ENCODE peak calls at places on chromosomes 4 and X, in ten cellular contexts. One of them, this sample, is unnamed.

GRCh38 chrX:75074475-75074874 is 81.6 kb downstream of the ABCB7 start:
- DNase-seq in GM04504: no peak
- DNase-seq in activated naive CD8-positive, alpha-beta T cell treated with anti-CD3 and anti-CD28 coated beads for 36 hours: no peak
- DNase-seq in HEK293T: no peak
- DNase-seq in activated CD4-positive, alpha-beta T cell treated with anti-CD3 and anti-CD28 coated beads, Interleukin-2, amount 10 ng/mL, durations not matched to agents 7 days and 5 days: no peak
- DNase-seq in H4: no peak
- DNase-seq in NCI-H2081: no peak
- DNase-seq in ACHN: no peak
- DNase-seq in NCI-H510A treated with DMSO at 0.1 percent for 48 hours: no peak
- DNase-seq in psoas muscle: no peak
- DNase-seq in this sample: no peak

GRCh38 chr4:110104661-110105060 is 93.8 kb downstream of the ELOVL6 start:
- DNase-seq in GM04504: no peak
- DNase-seq in activated naive CD8-positive, alpha-beta T cell treated with anti-CD3 and anti-CD28 coated beads for 36 hours: no peak
- DNase-seq in HEK293T: no peak
- DNase-seq in activated CD4-positive, alpha-beta T cell treated with anti-CD3 and anti-CD28 coated beads, Interleukin-2, amount 10 ng/mL, durations not matched to agents 7 days and 5 days: no peak
- DNase-seq in H4: no peak
- DNase-seq in NCI-H2081: peak
- DNase-seq in ACHN: no peak
- DNase-seq in NCI-H510A treated with DMSO at 0.1 percent for 48 hours: no peak
- DNase-seq in psoas muscle: no peak
- DNase-seq in this sample: no peak

GRCh38 chr4:139556735-139557505 is 901 bp upstream of the SETD7 start:
- DNase-seq in GM04504: no peak
- DNase-seq in activated naive CD8-positive, alpha-beta T cell treated with anti-CD3 and anti-CD28 coated beads for 36 hours: peak
- DNase-seq in HEK293T: peak
- DNase-seq in activated CD4-positive, alpha-beta T cell treated with anti-CD3 and anti-CD28 coated beads, Interleukin-2, amount 10 ng/mL, durations not matched to agents 7 days and 5 days: peak
- DNase-seq in H4: peak
- DNase-seq in NCI-H2081: peak
- DNase-seq in ACHN: peak
- DNase-seq in NCI-H510A treated with DMSO at 0.1 percent for 48 hours: peak
- DNase-seq in psoas muscle: peak
- DNase-seq in this sample: peak

GRCh38 chrX:47746446-47746845 is 87.5 kb upstream of the UXT start:
- DNase-seq in GM04504: no peak
- DNase-seq in activated naive CD8-positive, alpha-beta T cell treated with anti-CD3 and anti-CD28 coated beads for 36 hours: no peak
- DNase-seq in HEK293T: no peak
- DNase-seq in activated CD4-positive, alpha-beta T cell treated with anti-CD3 and anti-CD28 coated beads, Interleukin-2, amount 10 ng/mL, durations not matched to agents 7 days and 5 days: no peak
- DNase-seq in H4: no peak
- DNase-seq in NCI-H2081: no peak
- DNase-seq in ACHN: no peak
- DNase-seq in NCI-H510A treated with DMSO at 0.1 percent for 48 hours: no peak
- DNase-seq in psoas muscle: no peak
- DNase-seq in this sample: no peak

GRCh38 chr4:52244103-52244772 is 193.1 kb downstream of the SPATA18 start:
- DNase-seq in GM04504: no peak
- DNase-seq in activated naive CD8-positive, alpha-beta T cell treated with anti-CD3 and anti-CD28 coated beads for 36 hours: no peak
- DNase-seq in HEK293T: no peak
- DNase-seq in activated CD4-positive, alpha-beta T cell treated with anti-CD3 and anti-CD28 coated beads, Interleukin-2, amount 10 ng/mL, durations not matched to agents 7 days and 5 days: no peak
- DNase-seq in H4: no peak
- DNase-seq in NCI-H2081: no peak
- DNase-seq in ACHN: no peak
- DNase-seq in NCI-H510A treated with DMSO at 0.1 percent for 48 hours: no peak
- DNase-seq in psoas muscle: no peak
- DNase-seq in this sample: no peak

GRCh38 chr4:26131711-26132110 is 189.1 kb upstream of the RBPJ start:
- DNase-seq in GM04504: no peak
- DNase-seq in activated naive CD8-positive, alpha-beta T cell treated with anti-CD3 and anti-CD28 coated beads for 36 hours: peak
- DNase-seq in HEK293T: no peak
- DNase-seq in activated CD4-positive, alpha-beta T cell treated with anti-CD3 and anti-CD28 coated beads, Interleukin-2, amount 10 ng/mL, durations not matched to agents 7 days and 5 days: no peak
- DNase-seq in H4: no peak
- DNase-seq in NCI-H2081: no peak
- DNase-seq in ACHN: no peak
- DNase-seq in NCI-H510A treated with DMSO at 0.1 percent for 48 hours: no peak
- DNase-seq in psoas muscle: no peak
- DNase-seq in this sample: no peak

GRCh38 chr4:75708218-75708691 is 16.1 kb upstream of the USO1 start:
- DNase-seq in GM04504: no peak
- DNase-seq in activated naive CD8-positive, alpha-beta T cell treated with anti-CD3 and anti-CD28 coated beads for 36 hours: peak
- DNase-seq in HEK293T: no peak
- DNase-seq in activated CD4-positive, alpha-beta T cell treated with anti-CD3 and anti-CD28 coated beads, Interleukin-2, amount 10 ng/mL, durations not matched to agents 7 days and 5 days: peak
- DNase-seq in H4: no peak
- DNase-seq in NCI-H2081: no peak
- DNase-seq in ACHN: peak
- DNase-seq in NCI-H510A treated with DMSO at 0.1 percent for 48 hours: no peak
- DNase-seq in psoas muscle: no peak
- DNase-seq in this sample: no peak

GRCh38 chr4:185062606-185063005 is 44.3 kb downstream of the HELT start:
- DNase-seq in GM04504: no peak
- DNase-seq in activated naive CD8-positive, alpha-beta T cell treated with anti-CD3 and anti-CD28 coated beads for 36 hours: no peak
- DNase-seq in HEK293T: no peak
- DNase-seq in activated CD4-positive, alpha-beta T cell treated with anti-CD3 and anti-CD28 coated beads, Interleukin-2, amount 10 ng/mL, durations not matched to agents 7 days and 5 days: no peak
- DNase-seq in H4: no peak
- DNase-seq in NCI-H2081: no peak
- DNase-seq in ACHN: no peak
- DNase-seq in NCI-H510A treated with DMSO at 0.1 percent for 48 hours: no peak
- DNase-seq in psoas muscle: no peak
- DNase-seq in this sample: no peak

GRCh38 chr4:16224669-16225068 is 1.6 kb downstream of the TAPT1 start:
- DNase-seq in GM04504: no peak
- DNase-seq in activated naive CD8-positive, alpha-beta T cell treated with anti-CD3 and anti-CD28 coated beads for 36 hours: no peak
- DNase-seq in HEK293T: no peak
- DNase-seq in activated CD4-positive, alpha-beta T cell treated with anti-CD3 and anti-CD28 coated beads, Interleukin-2, amount 10 ng/mL, durations not matched to agents 7 days and 5 days: no peak
- DNase-seq in H4: no peak
- DNase-seq in NCI-H2081: no peak
- DNase-seq in ACHN: no peak
- DNase-seq in NCI-H510A treated with DMSO at 0.1 percent for 48 hours: no peak
- DNase-seq in psoas muscle: no peak
- DNase-seq in this sample: no peak

GRCh38 chr4:31592293-31592692 is 872.1 kb downstream of the PCDH7 start:
- DNase-seq in GM04504: no peak
- DNase-seq in activated naive CD8-positive, alpha-beta T cell treated with anti-CD3 and anti-CD28 coated beads for 36 hours: no peak
- DNase-seq in HEK293T: no peak
- DNase-seq in activated CD4-positive, alpha-beta T cell treated with anti-CD3 and anti-CD28 coated beads, Interleukin-2, amount 10 ng/mL, durations not matched to agents 7 days and 5 days: no peak
- DNase-seq in H4: no peak
- DNase-seq in NCI-H2081: no peak
- DNase-seq in ACHN: no peak
- DNase-seq in NCI-H510A treated with DMSO at 0.1 percent for 48 hours: no peak
- DNase-seq in psoas muscle: no peak
- DNase-seq in this sample: no peak

GRCh38 chr4:26787461-26788340 is 72.9 kb upstream of the STIM2 start:
- DNase-seq in GM04504: no peak
- DNase-seq in activated naive CD8-positive, alpha-beta T cell treated with anti-CD3 and anti-CD28 coated beads for 36 hours: peak
- DNase-seq in HEK293T: peak
- DNase-seq in activated CD4-positive, alpha-beta T cell treated with anti-CD3 and anti-CD28 coated beads, Interleukin-2, amount 10 ng/mL, durations not matched to agents 7 days and 5 days: no peak
- DNase-seq in H4: peak
- DNase-seq in NCI-H2081: peak
- DNase-seq in ACHN: peak
- DNase-seq in NCI-H510A treated with DMSO at 0.1 percent for 48 hours: no peak
- DNase-seq in psoas muscle: peak
- DNase-seq in this sample: peak

GRCh38 chr4:53644607-53645006 is 53.3 kb upstream of the LNX1 start:
- DNase-seq in GM04504: no peak
- DNase-seq in activated naive CD8-positive, alpha-beta T cell treated with anti-CD3 and anti-CD28 coated beads for 36 hours: no peak
- DNase-seq in HEK293T: no peak
- DNase-seq in activated CD4-positive, alpha-beta T cell treated with anti-CD3 and anti-CD28 coated beads, Interleukin-2, amount 10 ng/mL, durations not matched to agents 7 days and 5 days: no peak
- DNase-seq in H4: no peak
- DNase-seq in NCI-H2081: peak
- DNase-seq in ACHN: no peak
- DNase-seq in NCI-H510A treated with DMSO at 0.1 percent for 48 hours: peak
- DNase-seq in psoas muscle: no peak
- DNase-seq in this sample: no peak

GRCh38 chr4:123830920-123831319 is 434.3 kb downstream of the SPRY1 start:
- DNase-seq in GM04504: no peak
- DNase-seq in activated naive CD8-positive, alpha-beta T cell treated with anti-CD3 and anti-CD28 coated beads for 36 hours: no peak
- DNase-seq in HEK293T: no peak
- DNase-seq in activated CD4-positive, alpha-beta T cell treated with anti-CD3 and anti-CD28 coated beads, Interleukin-2, amount 10 ng/mL, durations not matched to agents 7 days and 5 days: no peak
- DNase-seq in H4: no peak
- DNase-seq in NCI-H2081: no peak
- DNase-seq in ACHN: no peak
- DNase-seq in NCI-H510A treated with DMSO at 0.1 percent for 48 hours: no peak
- DNase-seq in psoas muscle: no peak
- DNase-seq in this sample: no peak

GRCh38 chr4:38132140-38132673 is 172.0 kb downstream of the PTTG2 start:
- DNase-seq in GM04504: peak
- DNase-seq in activated naive CD8-positive, alpha-beta T cell treated with anti-CD3 and anti-CD28 coated beads for 36 hours: peak
- DNase-seq in HEK293T: no peak
- DNase-seq in activated CD4-positive, alpha-beta T cell treated with anti-CD3 and anti-CD28 coated beads, Interleukin-2, amount 10 ng/mL, durations not matched to agents 7 days and 5 days: peak
- DNase-seq in H4: peak
- DNase-seq in NCI-H2081: no peak
- DNase-seq in ACHN: no peak
- DNase-seq in NCI-H510A treated with DMSO at 0.1 percent for 48 hours: no peak
- DNase-seq in psoas muscle: no peak
- DNase-seq in this sample: no peak

GRCh38 chr4:173092003-173092402 is 76.6 kb upstream of the GALNT7 start:
- DNase-seq in GM04504: no peak
- DNase-seq in activated naive CD8-positive, alpha-beta T cell treated with anti-CD3 and anti-CD28 coated beads for 36 hours: no peak
- DNase-seq in HEK293T: no peak
- DNase-seq in activated CD4-positive, alpha-beta T cell treated with anti-CD3 and anti-CD28 coated beads, Interleukin-2, amount 10 ng/mL, durations not matched to agents 7 days and 5 days: no peak
- DNase-seq in H4: no peak
- DNase-seq in NCI-H2081: no peak
- DNase-seq in ACHN: no peak
- DNase-seq in NCI-H510A treated with DMSO at 0.1 percent for 48 hours: no peak
- DNase-seq in psoas muscle: no peak
- DNase-seq in this sample: no peak

GRCh38 chr4:147678796-147679549 is 5.0 kb downstream of the PRMT9 start:
- DNase-seq in GM04504: no peak
- DNase-seq in activated naive CD8-positive, alpha-beta T cell treated with anti-CD3 and anti-CD28 coated beads for 36 hours: peak
- DNase-seq in HEK293T: no peak
- DNase-seq in activated CD4-positive, alpha-beta T cell treated with anti-CD3 and anti-CD28 coated beads, Interleukin-2, amount 10 ng/mL, durations not matched to agents 7 days and 5 days: no peak
- DNase-seq in H4: no peak
- DNase-seq in NCI-H2081: no peak
- DNase-seq in ACHN: no peak
- DNase-seq in NCI-H510A treated with DMSO at 0.1 percent for 48 hours: no peak
- DNase-seq in psoas muscle: no peak
- DNase-seq in this sample: no peak

GRCh38 chr4:113560579-113560978 is 201.0 kb downstream of the CAMK2D start:
- DNase-seq in GM04504: no peak
- DNase-seq in activated naive CD8-positive, alpha-beta T cell treated with anti-CD3 and anti-CD28 coated beads for 36 hours: no peak
- DNase-seq in HEK293T: no peak
- DNase-seq in activated CD4-positive, alpha-beta T cell treated with anti-CD3 and anti-CD28 coated beads, Interleukin-2, amount 10 ng/mL, durations not matched to agents 7 days and 5 days: no peak
- DNase-seq in H4: no peak
- DNase-seq in NCI-H2081: no peak
- DNase-seq in ACHN: no peak
- DNase-seq in NCI-H510A treated with DMSO at 0.1 percent for 48 hours: no peak
- DNase-seq in psoas muscle: no peak
- DNase-seq in this sample: no peak

GRCh38 chr4:181061787-181062186 is 1181.4 kb upstream of the TENM3 start:
- DNase-seq in GM04504: no peak
- DNase-seq in activated naive CD8-positive, alpha-beta T cell treated with anti-CD3 and anti-CD28 coated beads for 36 hours: no peak
- DNase-seq in HEK293T: no peak
- DNase-seq in activated CD4-positive, alpha-beta T cell treated with anti-CD3 and anti-CD28 coated beads, Interleukin-2, amount 10 ng/mL, durations not matched to agents 7 days and 5 days: no peak
- DNase-seq in H4: no peak
- DNase-seq in NCI-H2081: no peak
- DNase-seq in ACHN: no peak
- DNase-seq in NCI-H510A treated with DMSO at 0.1 percent for 48 hours: no peak
- DNase-seq in psoas muscle: no peak
- DNase-seq in this sample: no peak

GRCh38 chr4:151627491-151627890 is 133.3 kb downstream of the GATB start:
- DNase-seq in GM04504: no peak
- DNase-seq in activated naive CD8-positive, alpha-beta T cell treated with anti-CD3 and anti-CD28 coated beads for 36 hours: no peak
- DNase-seq in HEK293T: no peak
- DNase-seq in activated CD4-positive, alpha-beta T cell treated with anti-CD3 and anti-CD28 coated beads, Interleukin-2, amount 10 ng/mL, durations not matched to agents 7 days and 5 days: no peak
- DNase-seq in H4: no peak
- DNase-seq in NCI-H2081: no peak
- DNase-seq in ACHN: no peak
- DNase-seq in NCI-H510A treated with DMSO at 0.1 percent for 48 hours: no peak
- DNase-seq in psoas muscle: no peak
- DNase-seq in this sample: no peak

GRCh38 chrX:136065044-136065671 is 79.9 kb downstream of the SLC9A6 start:
- DNase-seq in GM04504: no peak
- DNase-seq in activated naive CD8-positive, alpha-beta T cell treated with anti-CD3 and anti-CD28 coated beads for 36 hours: peak
- DNase-seq in HEK293T: peak
- DNase-seq in activated CD4-positive, alpha-beta T cell treated with anti-CD3 and anti-CD28 coated beads, Interleukin-2, amount 10 ng/mL, durations not matched to agents 7 days and 5 days: peak
- DNase-seq in H4: peak
- DNase-seq in NCI-H2081: no peak
- DNase-seq in ACHN: peak
- DNase-seq in NCI-H510A treated with DMSO at 0.1 percent for 48 hours: no peak
- DNase-seq in psoas muscle: peak
- DNase-seq in this sample: peak

GRCh38 chr4:118683513-118683912 is 1.7 kb upstream of the METTL14 start:
- DNase-seq in GM04504: no peak
- DNase-seq in activated naive CD8-positive, alpha-beta T cell treated with anti-CD3 and anti-CD28 coated beads for 36 hours: no peak
- DNase-seq in HEK293T: peak
- DNase-seq in activated CD4-positive, alpha-beta T cell treated with anti-CD3 and anti-CD28 coated beads, Interleukin-2, amount 10 ng/mL, durations not matched to agents 7 days and 5 days: no peak
- DNase-seq in H4: peak
- DNase-seq in NCI-H2081: peak
- DNase-seq in ACHN: peak
- DNase-seq in NCI-H510A treated with DMSO at 0.1 percent for 48 hours: no peak
- DNase-seq in psoas muscle: no peak
- DNase-seq in this sample: no peak

GRCh38 chr4:18722748-18723191 is 701.2 kb upstream of the LCORL start:
- DNase-seq in GM04504: no peak
- DNase-seq in activated naive CD8-positive, alpha-beta T cell treated with anti-CD3 and anti-CD28 coated beads for 36 hours: no peak
- DNase-seq in HEK293T: peak
- DNase-seq in activated CD4-positive, alpha-beta T cell treated with anti-CD3 and anti-CD28 coated beads, Interleukin-2, amount 10 ng/mL, durations not matched to agents 7 days and 5 days: no peak
- DNase-seq in H4: no peak
- DNase-seq in NCI-H2081: no peak
- DNase-seq in ACHN: no peak
- DNase-seq in NCI-H510A treated with DMSO at 0.1 percent for 48 hours: no peak
- DNase-seq in psoas muscle: no peak
- DNase-seq in this sample: no peak

GRCh38 chr4:64360664-64361398 is 48.4 kb downstream of the TECRL start:
- DNase-seq in GM04504: no peak
- DNase-seq in activated naive CD8-positive, alpha-beta T cell treated with anti-CD3 and anti-CD28 coated beads for 36 hours: no peak
- DNase-seq in HEK293T: no peak
- DNase-seq in activated CD4-positive, alpha-beta T cell treated with anti-CD3 and anti-CD28 coated beads, Interleukin-2, amount 10 ng/mL, durations not matched to agents 7 days and 5 days: no peak
- DNase-seq in H4: no peak
- DNase-seq in NCI-H2081: no peak
- DNase-seq in ACHN: no peak
- DNase-seq in NCI-H510A treated with DMSO at 0.1 percent for 48 hours: no peak
- DNase-seq in psoas muscle: no peak
- DNase-seq in this sample: no peak

GRCh38 chrX:102808336-102808735 is 87.8 kb downstream of the GPRASP3 start:
- DNase-seq in GM04504: no peak
- DNase-seq in activated naive CD8-positive, alpha-beta T cell treated with anti-CD3 and anti-CD28 coated beads for 36 hours: no peak
- DNase-seq in HEK293T: no peak
- DNase-seq in activated CD4-positive, alpha-beta T cell treated with anti-CD3 and anti-CD28 coated beads, Interleukin-2, amount 10 ng/mL, durations not matched to agents 7 days and 5 days: no peak
- DNase-seq in H4: no peak
- DNase-seq in NCI-H2081: no peak
- DNase-seq in ACHN: no peak
- DNase-seq in NCI-H510A treated with DMSO at 0.1 percent for 48 hours: no peak
- DNase-seq in psoas muscle: no peak
- DNase-seq in this sample: no peak

GRCh38 chr4:53189011-53189410 is 176.8 kb downstream of the SCFD2 start:
- DNase-seq in GM04504: no peak
- DNase-seq in activated naive CD8-positive, alpha-beta T cell treated with anti-CD3 and anti-CD28 coated beads for 36 hours: no peak
- DNase-seq in HEK293T: no peak
- DNase-seq in activated CD4-positive, alpha-beta T cell treated with anti-CD3 and anti-CD28 coated beads, Interleukin-2, amount 10 ng/mL, durations not matched to agents 7 days and 5 days: no peak
- DNase-seq in H4: no peak
- DNase-seq in NCI-H2081: no peak
- DNase-seq in ACHN: no peak
- DNase-seq in NCI-H510A treated with DMSO at 0.1 percent for 48 hours: no peak
- DNase-seq in psoas muscle: no peak
- DNase-seq in this sample: no peak

GRCh38 chrX:148067285-148067684 is 86.1 kb downstream of the FMR1NB start:
- DNase-seq in GM04504: no peak
- DNase-seq in activated naive CD8-positive, alpha-beta T cell treated with anti-CD3 and anti-CD28 coated beads for 36 hours: no peak
- DNase-seq in HEK293T: no peak
- DNase-seq in activated CD4-positive, alpha-beta T cell treated with anti-CD3 and anti-CD28 coated beads, Interleukin-2, amount 10 ng/mL, durations not matched to agents 7 days and 5 days: no peak
- DNase-seq in H4: no peak
- DNase-seq in NCI-H2081: no peak
- DNase-seq in ACHN: no peak
- DNase-seq in NCI-H510A treated with DMSO at 0.1 percent for 48 hours: no peak
- DNase-seq in psoas muscle: no peak
- DNase-seq in this sample: no peak